ENCODE peak calls at places on chromosomes 6 and 20, in eight cellular contexts. One of them, this sample, is unnamed.
A peak's percentile ranks its signal among the peaks of the same experiment; 100 is the strongest.

GRCh38 chr20:33578510-33578909 is 83.6 kb upstream of the C20orf144 start:
- DNase-seq in CD4-positive, CD25-positive, alpha-beta regulatory T cell: no peak
- DNase-seq in sigmoid colon: no peak
- DNase-seq in H9: no peak
- DNase-seq in effector memory CD4-positive, alpha-beta T cell: no peak
- DNase-seq in brain microvascular endothelial cell: no peak
- DNase-seq in aorta: no peak
- DNase-seq in upper lobe of left lung: no peak
- DNase-seq in this sample: no peak

GRCh38 chr6:30988209-30988825 is 4.8 kb downstream of the MUC21 start:
- DNase-seq in CD4-positive, CD25-positive, alpha-beta regulatory T cell: no peak
- DNase-seq in sigmoid colon: no peak
- DNase-seq in H9: no peak
- DNase-seq in effector memory CD4-positive, alpha-beta T cell: no peak
- DNase-seq in brain microvascular endothelial cell: no peak
- DNase-seq in aorta: no peak
- DNase-seq in upper lobe of left lung: no peak
- DNase-seq in this sample: no peak

GRCh38 chr6:169445661-169446581 is 192.3 kb upstream of the THBS2 start:
- DNase-seq in CD4-positive, CD25-positive, alpha-beta regulatory T cell: no peak
- DNase-seq in sigmoid colon: no peak
- DNase-seq in H9: no peak
- DNase-seq in effector memory CD4-positive, alpha-beta T cell: no peak
- DNase-seq in brain microvascular endothelial cell: no peak
- DNase-seq in aorta: no peak
- DNase-seq in upper lobe of left lung: no peak
- DNase-seq in this sample: no peak

GRCh38 chr6:45655630-45656422 is 278.1 kb upstream of the SUPT3H start:
- DNase-seq in CD4-positive, CD25-positive, alpha-beta regulatory T cell: no peak
- DNase-seq in sigmoid colon: no peak
- DNase-seq in H9: no peak
- DNase-seq in effector memory CD4-positive, alpha-beta T cell: no peak
- DNase-seq in brain microvascular endothelial cell: peak; percentile 98
- DNase-seq in aorta: no peak
- DNase-seq in upper lobe of left lung: no peak
- DNase-seq in this sample: no peak

GRCh38 chr20:18728165-18728866 is 85.3 kb upstream of the SCP2D1 start:
- DNase-seq in CD4-positive, CD25-positive, alpha-beta regulatory T cell: no peak
- DNase-seq in sigmoid colon: no peak
- DNase-seq in H9: no peak
- DNase-seq in effector memory CD4-positive, alpha-beta T cell: no peak
- DNase-seq in brain microvascular endothelial cell: no peak
- DNase-seq in aorta: no peak
- DNase-seq in upper lobe of left lung: no peak
- DNase-seq in this sample: no peak

GRCh38 chr6:100464910-100465700 is at the start of gene SIM1:
- DNase-seq in CD4-positive, CD25-positive, alpha-beta regulatory T cell: peak; percentile 42
- DNase-seq in sigmoid colon: no peak
- DNase-seq in H9: peak; percentile 95
- DNase-seq in effector memory CD4-positive, alpha-beta T cell: no peak
- DNase-seq in brain microvascular endothelial cell: peak; percentile 43
- DNase-seq in aorta: no peak
- DNase-seq in upper lobe of left lung: no peak
- DNase-seq in this sample: no peak

GRCh38 chr6:137799950-137800568 is 67.0 kb upstream of the TNFAIP3 start:
- DNase-seq in CD4-positive, CD25-positive, alpha-beta regulatory T cell: peak; percentile 89
- DNase-seq in sigmoid colon: no peak
- DNase-seq in H9: peak; percentile 39
- DNase-seq in effector memory CD4-positive, alpha-beta T cell: peak; percentile 37
- DNase-seq in brain microvascular endothelial cell: peak; percentile 60
- DNase-seq in aorta: no peak
- DNase-seq in upper lobe of left lung: peak; percentile 54
- DNase-seq in this sample: peak; percentile 40

GRCh38 chr20:48708116-48708515 is 119.7 kb downstream of the PREX1 start:
- DNase-seq in CD4-positive, CD25-positive, alpha-beta regulatory T cell: no peak
- DNase-seq in sigmoid colon: peak; percentile 52
- DNase-seq in H9: no peak
- DNase-seq in effector memory CD4-positive, alpha-beta T cell: no peak
- DNase-seq in brain microvascular endothelial cell: no peak
- DNase-seq in aorta: peak; percentile 39
- DNase-seq in upper lobe of left lung: no peak
- DNase-seq in this sample: no peak

GRCh38 chr20:45798935-45799642 is 7.3 kb downstream of the DNTTIP1 start:
- DNase-seq in CD4-positive, CD25-positive, alpha-beta regulatory T cell: peak; percentile 78
- DNase-seq in sigmoid colon: no peak
- DNase-seq in H9: peak; percentile 79
- DNase-seq in effector memory CD4-positive, alpha-beta T cell: peak; percentile 26
- DNase-seq in brain microvascular endothelial cell: peak; percentile 53
- DNase-seq in aorta: peak; percentile 67
- DNase-seq in upper lobe of left lung: peak; percentile 59
- DNase-seq in this sample: peak; percentile 50

GRCh38 chr6:154276810-154277577 is 79.6 kb downstream of the IPCEF1 start:
- DNase-seq in CD4-positive, CD25-positive, alpha-beta regulatory T cell: peak; percentile 76
- DNase-seq in sigmoid colon: no peak
- DNase-seq in H9: no peak
- DNase-seq in effector memory CD4-positive, alpha-beta T cell: no peak
- DNase-seq in brain microvascular endothelial cell: no peak
- DNase-seq in aorta: no peak
- DNase-seq in upper lobe of left lung: no peak
- DNase-seq in this sample: no peak

GRCh38 chr6:128415387-128415786 is 105.0 kb downstream of the PTPRK start:
- DNase-seq in CD4-positive, CD25-positive, alpha-beta regulatory T cell: no peak
- DNase-seq in sigmoid colon: no peak
- DNase-seq in H9: no peak
- DNase-seq in effector memory CD4-positive, alpha-beta T cell: no peak
- DNase-seq in brain microvascular endothelial cell: no peak
- DNase-seq in aorta: no peak
- DNase-seq in upper lobe of left lung: no peak
- DNase-seq in this sample: no peak

GRCh38 chr6:10999994-11000393 is 44.1 kb downstream of the ELOVL2 start:
- DNase-seq in CD4-positive, CD25-positive, alpha-beta regulatory T cell: no peak
- DNase-seq in sigmoid colon: no peak
- DNase-seq in H9: no peak
- DNase-seq in effector memory CD4-positive, alpha-beta T cell: no peak
- DNase-seq in brain microvascular endothelial cell: peak; percentile 24
- DNase-seq in aorta: no peak
- DNase-seq in upper lobe of left lung: no peak
- DNase-seq in this sample: no peak

GRCh38 chr20:42549496-42549895 is 640.2 kb downstream of the PTPRT start:
- DNase-seq in CD4-positive, CD25-positive, alpha-beta regulatory T cell: no peak
- DNase-seq in sigmoid colon: no peak
- DNase-seq in H9: no peak
- DNase-seq in effector memory CD4-positive, alpha-beta T cell: no peak
- DNase-seq in brain microvascular endothelial cell: no peak
- DNase-seq in aorta: no peak
- DNase-seq in upper lobe of left lung: no peak
- DNase-seq in this sample: no peak

GRCh38 chr6:143607168-143607567 is 70.6 kb upstream of the PHACTR2 start:
- DNase-seq in CD4-positive, CD25-positive, alpha-beta regulatory T cell: no peak
- DNase-seq in sigmoid colon: no peak
- DNase-seq in H9: no peak
- DNase-seq in effector memory CD4-positive, alpha-beta T cell: no peak
- DNase-seq in brain microvascular endothelial cell: no peak
- DNase-seq in aorta: no peak
- DNase-seq in upper lobe of left lung: no peak
- DNase-seq in this sample: no peak
- H3K27ac ChIP-seq in CD4-positive, CD25-positive, alpha-beta regulatory T cell: no peak overlapping the region
- H3K27ac ChIP-seq in sigmoid colon: no peak overlapping the region
- H3K27ac ChIP-seq in H9: no peak overlapping the region
- H3K27ac ChIP-seq in effector memory CD4-positive, alpha-beta T cell: no peak overlapping the region
- H3K27ac ChIP-seq in brain microvascular endothelial cell: no peak overlapping the region
- H3K27ac ChIP-seq in aorta: no peak overlapping the region
- H3K27ac ChIP-seq in upper lobe of left lung: no peak overlapping the region
- H3K27ac ChIP-seq in this sample: no peak overlapping the region

GRCh38 chr6:16278048-16278724 is 39.8 kb downstream of the GMPR start:
- DNase-seq in CD4-positive, CD25-positive, alpha-beta regulatory T cell: no peak
- DNase-seq in sigmoid colon: no peak
- DNase-seq in H9: no peak
- DNase-seq in effector memory CD4-positive, alpha-beta T cell: no peak
- DNase-seq in brain microvascular endothelial cell: no peak
- DNase-seq in aorta: no peak
- DNase-seq in upper lobe of left lung: no peak
- DNase-seq in this sample: no peak
- H3K27ac ChIP-seq in CD4-positive, CD25-positive, alpha-beta regulatory T cell: no peak overlapping the region
- H3K27ac ChIP-seq in sigmoid colon: peak overlapping the region; percentile 48
- H3K27ac ChIP-seq in H9: no peak overlapping the region
- H3K27ac ChIP-seq in effector memory CD4-positive, alpha-beta T cell: no peak overlapping the region
- H3K27ac ChIP-seq in brain microvascular endothelial cell: no peak overlapping the region
- H3K27ac ChIP-seq in aorta: peak overlapping the region; percentile 28
- H3K27ac ChIP-seq in upper lobe of left lung: no peak overlapping the region
- H3K27ac ChIP-seq in this sample: no peak overlapping the region

GRCh38 chr20:50297498-50298348 is 107.1 kb downstream of the CEBPB start:
- DNase-seq in CD4-positive, CD25-positive, alpha-beta regulatory T cell: peak; percentile 49
- DNase-seq in sigmoid colon: no peak
- DNase-seq in H9: no peak
- DNase-seq in effector memory CD4-positive, alpha-beta T cell: no peak
- DNase-seq in brain microvascular endothelial cell: no peak
- DNase-seq in aorta: peak; percentile 59
- DNase-seq in upper lobe of left lung: no peak
- DNase-seq in this sample: no peak
- H3K27ac ChIP-seq in CD4-positive, CD25-positive, alpha-beta regulatory T cell: no peak overlapping the region
- H3K27ac ChIP-seq in sigmoid colon: peak overlapping the region; percentile 81
- H3K27ac ChIP-seq in H9: no peak overlapping the region
- H3K27ac ChIP-seq in effector memory CD4-positive, alpha-beta T cell: no peak overlapping the region
- H3K27ac ChIP-seq in brain microvascular endothelial cell: no peak overlapping the region
- H3K27ac ChIP-seq in aorta: no peak overlapping the region
- H3K27ac ChIP-seq in upper lobe of left lung: peak overlapping the region; percentile 58
- H3K27ac ChIP-seq in this sample: no peak overlapping the region

DNA sequence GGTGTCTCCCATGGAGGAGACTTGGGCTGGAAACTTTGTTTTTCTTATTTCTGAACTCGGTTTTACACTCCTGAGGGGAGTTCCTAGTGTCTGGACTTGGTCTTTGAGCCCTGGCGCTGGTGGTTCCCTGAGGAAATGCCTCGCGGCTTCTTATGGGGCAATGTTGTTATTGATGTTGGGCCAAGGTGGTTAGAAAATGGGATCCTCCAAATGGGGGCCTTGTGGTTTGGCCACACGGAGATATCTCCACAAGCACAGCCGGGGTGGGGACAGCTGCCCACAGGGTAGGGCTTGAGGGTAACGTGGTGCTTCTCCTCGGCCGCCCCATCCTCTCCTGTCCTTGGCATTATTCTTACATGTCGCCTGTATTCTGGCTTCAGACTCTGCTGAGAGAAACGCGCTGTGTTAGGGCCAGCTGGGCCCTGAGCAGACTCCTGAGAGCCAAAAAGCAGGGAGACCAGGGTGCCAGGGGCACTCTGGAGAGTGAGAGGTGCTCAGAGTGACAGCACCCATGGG is 137.0 kb downstream of the FOXO3 start:
- DNase-seq in CD4-positive, CD25-positive, alpha-beta regulatory T cell: no peak
- DNase-seq in sigmoid colon: no peak
- DNase-seq in H9: no peak
- DNase-seq in effector memory CD4-positive, alpha-beta T cell: no peak
- DNase-seq in brain microvascular endothelial cell: no peak
- DNase-seq in aorta: peak; percentile 62
- DNase-seq in upper lobe of left lung: no peak
- DNase-seq in this sample: no peak
- H3K27ac ChIP-seq in CD4-positive, CD25-positive, alpha-beta regulatory T cell: no peak overlapping the region
- H3K27ac ChIP-seq in sigmoid colon: no peak overlapping the region
- H3K27ac ChIP-seq in H9: no peak overlapping the region
- H3K27ac ChIP-seq in effector memory CD4-positive, alpha-beta T cell: no peak overlapping the region
- H3K27ac ChIP-seq in brain microvascular endothelial cell: no peak overlapping the region
- H3K27ac ChIP-seq in aorta: peak overlapping the region; percentile 39
- H3K27ac ChIP-seq in upper lobe of left lung: peak overlapping the region; percentile 37
- H3K27ac ChIP-seq in this sample: no peak overlapping the region

GRCh38 chr6:125944434-125944816 is 12.1 kb upstream of the HINT3 start:
- DNase-seq in CD4-positive, CD25-positive, alpha-beta regulatory T cell: no peak
- DNase-seq in sigmoid colon: peak; percentile 82
- DNase-seq in H9: no peak
- DNase-seq in effector memory CD4-positive, alpha-beta T cell: no peak
- DNase-seq in brain microvascular endothelial cell: peak; percentile 78
- DNase-seq in aorta: peak; percentile 86
- DNase-seq in upper lobe of left lung: peak; percentile 92
- DNase-seq in this sample: no peak

GRCh38 chr6:125943528-125944433 is 12.8 kb upstream of the HINT3 start:
- DNase-seq in CD4-positive, CD25-positive, alpha-beta regulatory T cell: no peak
- DNase-seq in sigmoid colon: no peak
- DNase-seq in H9: no peak
- DNase-seq in effector memory CD4-positive, alpha-beta T cell: no peak
- DNase-seq in brain microvascular endothelial cell: no peak
- DNase-seq in aorta: no peak
- DNase-seq in upper lobe of left lung: no peak
- DNase-seq in this sample: no peak

GRCh38 chr6:125944896-125945295 is 11.7 kb upstream of the HINT3 start:
- DNase-seq in CD4-positive, CD25-positive, alpha-beta regulatory T cell: no peak
- DNase-seq in sigmoid colon: no peak
- DNase-seq in H9: no peak
- DNase-seq in effector memory CD4-positive, alpha-beta T cell: no peak
- DNase-seq in brain microvascular endothelial cell: no peak
- DNase-seq in aorta: no peak
- DNase-seq in upper lobe of left lung: no peak
- DNase-seq in this sample: no peak

GRCh38 chr6:125940691-125941090 is 15.9 kb upstream of the HINT3 start:
- DNase-seq in CD4-positive, CD25-positive, alpha-beta regulatory T cell: no peak
- DNase-seq in sigmoid colon: no peak
- DNase-seq in H9: no peak
- DNase-seq in effector memory CD4-positive, alpha-beta T cell: no peak
- DNase-seq in brain microvascular endothelial cell: no peak
- DNase-seq in aorta: no peak
- DNase-seq in upper lobe of left lung: no peak
- DNase-seq in this sample: no peak

GRCh38 chr6:125942677-125943527 is 13.7 kb upstream of the HINT3 start:
- DNase-seq in CD4-positive, CD25-positive, alpha-beta regulatory T cell: no peak
- DNase-seq in sigmoid colon: no peak
- DNase-seq in H9: no peak
- DNase-seq in effector memory CD4-positive, alpha-beta T cell: no peak
- DNase-seq in brain microvascular endothelial cell: no peak
- DNase-seq in aorta: no peak
- DNase-seq in upper lobe of left lung: no peak
- DNase-seq in this sample: no peak
- H3K27ac ChIP-seq in CD4-positive, CD25-positive, alpha-beta regulatory T cell: no peak overlapping the region
- H3K27ac ChIP-seq in sigmoid colon: no peak overlapping the region
- H3K27ac ChIP-seq in H9: no peak overlapping the region
- H3K27ac ChIP-seq in effector memory CD4-positive, alpha-beta T cell: no peak overlapping the region
- H3K27ac ChIP-seq in brain microvascular endothelial cell: peak overlapping the region; percentile 99
- H3K27ac ChIP-seq in aorta: no peak overlapping the region
- H3K27ac ChIP-seq in upper lobe of left lung: peak overlapping the region; percentile 83
- H3K27ac ChIP-seq in this sample: no peak overlapping the region

DNA sequence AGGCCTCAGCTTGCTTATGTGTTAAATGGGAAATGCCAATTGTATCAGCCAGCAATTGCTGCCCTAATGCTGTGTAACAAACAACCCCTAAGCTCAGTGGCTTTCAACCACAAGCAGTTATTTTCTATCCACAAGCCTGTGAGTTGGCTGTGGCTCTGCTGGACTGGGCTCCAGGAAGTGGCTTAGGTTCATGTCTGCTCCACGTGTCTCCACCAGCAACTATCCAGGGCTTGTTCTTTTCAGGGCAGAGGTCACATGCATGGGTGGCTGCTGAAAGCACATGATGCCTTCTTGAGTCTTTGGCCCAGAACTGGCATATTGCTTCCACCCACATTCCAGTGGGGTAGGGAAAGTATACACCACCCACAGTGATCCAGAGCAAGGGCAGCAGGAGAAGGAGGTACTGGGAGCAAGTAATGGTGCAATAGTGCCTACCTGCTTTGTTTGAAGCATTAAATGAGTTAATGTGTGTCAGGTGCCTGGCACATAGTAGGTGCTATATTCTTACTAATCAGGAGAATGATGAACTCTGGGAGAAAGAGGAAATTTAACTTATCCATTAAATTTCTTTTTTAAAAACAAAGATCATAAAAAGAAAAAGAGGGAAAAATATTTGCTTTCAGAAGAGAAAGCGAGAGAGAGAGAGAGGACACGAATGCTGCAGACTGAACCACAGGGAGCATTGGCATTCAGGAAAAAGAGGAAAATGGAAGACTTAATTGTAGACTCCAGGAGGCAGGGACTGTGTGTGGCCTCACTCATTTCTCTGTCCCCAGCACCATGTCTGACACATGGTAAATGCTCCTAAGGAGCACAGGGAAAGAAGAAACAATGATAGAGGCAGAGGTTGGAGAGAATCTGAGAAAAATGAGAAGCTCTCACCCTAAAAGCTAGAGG is 25.2 kb upstream of the RNF24 start:
- DNase-seq in CD4-positive, CD25-positive, alpha-beta regulatory T cell: peak; percentile 25
- DNase-seq in sigmoid colon: peak; percentile 14
- DNase-seq in H9: no peak
- DNase-seq in effector memory CD4-positive, alpha-beta T cell: no peak
- DNase-seq in brain microvascular endothelial cell: no peak
- DNase-seq in aorta: no peak
- DNase-seq in upper lobe of left lung: peak; percentile 65
- DNase-seq in this sample: no peak
- H3K27ac ChIP-seq in CD4-positive, CD25-positive, alpha-beta regulatory T cell: no peak overlapping the region
- H3K27ac ChIP-seq in sigmoid colon: no peak overlapping the region
- H3K27ac ChIP-seq in H9: no peak overlapping the region
- H3K27ac ChIP-seq in effector memory CD4-positive, alpha-beta T cell: no peak overlapping the region
- H3K27ac ChIP-seq in brain microvascular endothelial cell: no peak overlapping the region
- H3K27ac ChIP-seq in aorta: no peak overlapping the region
- H3K27ac ChIP-seq in upper lobe of left lung: peak overlapping the region; percentile 62
- H3K27ac ChIP-seq in this sample: no peak overlapping the region

This sample was measured in CD8-positive, alpha-beta T cell.